ENCODE peak calls at places on chromosomes 3 and 15, in six cellular contexts. U is stimulated activated CD4-positive, alpha-beta T cell treated with anti-CD3 and anti-CD28 coated beads, Interleukin-4, amount 100 ng/mL, for 48 hours; K is body of pancreas; C is cardiac fibroblast; H is epithelial cell of prostate; M is skeletal muscle cell. D is an unnamed sample.

GRCh38 chr3:172634948-172635347 is 75.9 kb downstream of the NCEH1 start:
- DNase-seq in C (no peak), M (no peak), H (no peak), K (no peak), U (no peak), D (no peak)

GRCh38 chr3:168165390-168166269 is 69.9 kb upstream of the GOLIM4 start:
- DNase-seq in M (peak; percentile 38), H (no peak), C (peak; percentile 88), K (peak; percentile 76), U (peak; percentile 4), D (peak; percentile 59)

GRCh38 chr3:65449841-65450416 is 588.8 kb downstream of the MAGI1 start:
- DNase-seq in C (no peak), M (no peak), H (no peak), K (no peak), U (no peak), D (no peak)

GRCh38 chr15:100614918-100615317 is 12.5 kb downstream of the ASB7 start:
- DNase-seq in C (no peak), U (no peak), M (no peak), K (no peak), H (no peak), D (no peak)

GRCh38 chr15:40500584-40501330 is 30.0 kb downstream of the CHST14 start:
- DNase-seq in U (no peak), C (peak; percentile 53), M (no peak), K (no peak), H (no peak), D (peak; percentile 81)

GRCh38 chr3:195556390-195556789 is 13.3 kb upstream of the PPP1R2 start:
- DNase-seq in K (no peak), H (no peak), C (peak; percentile 22), M (no peak), U (no peak), D (no peak)

GRCh38 chr15:49421991-49422390 is 1.1 kb upstream of the FGF7 start:
- DNase-seq in H (no peak), C (peak; percentile 81), U (peak; percentile 0), K (peak; percentile 51), M (peak; percentile 34), D (peak; percentile 71)

GRCh38 chr3:168249539-168250414 is 154.1 kb upstream of the GOLIM4 start:
- DNase-seq in H (peak; percentile 16), M (peak; percentile 18), K (peak; percentile 75), U (no peak), C (peak; percentile 75), D (peak; percentile 62)

GRCh38 chr3:52244061-52244628 is 1.4 kb upstream of the PPM1M start:
- DNase-seq in U (no peak), C (peak; percentile 60), K (no peak), M (no peak), H (no peak), D (peak; percentile 21)

GRCh38 chr3:101072299-101072698 is 79.1 kb upstream of the ABI3BP start:
- DNase-seq in M (no peak), K (no peak), U (no peak), H (peak; percentile 43), C (peak; percentile 76), D (peak; percentile 46)

GRCh38 chr3:98784042-98784441 is 20.9 kb downstream of the ST3GAL6 start:
- DNase-seq in C (peak; percentile 59), H (no peak), M (no peak), U (no peak), K (peak; percentile 29), D (no peak)